ENCODE peak calls at places on chromosomes 6 and 20, in eight cellular contexts. N is AG10803; H is colonic mucosa; J is CD8-positive, alpha-beta memory T cell; D is GM23248; Y is fibroblast of lung; Q is SK-N-MC; G is sigmoid colon. P is an unnamed sample.

GRCh38 chr6:146364816-146365594 is 178.6 kb upstream of the RAB32 start:
- DNase-seq in N (no peak), H (no peak), J (no peak), D (peak; percentile 44), Y (peak; percentile 27), Q (no peak), G (no peak), P (no peak)

GRCh38 chr20:58457083-58457680 is 58.0 kb downstream of the APCDD1L start:
- DNase-seq in N (peak; percentile 23), H (no peak), J (no peak), D (peak; percentile 44), Y (peak; percentile 96), Q (no peak), G (no peak), P (no peak)

GRCh38 chr6:22146581-22147468 is 150.0 kb downstream of the PRL start:
- DNase-seq in N (peak; percentile 15), H (no peak), J (no peak), D (peak; percentile 45), Y (peak; percentile 19), Q (no peak), G (no peak), P (peak; percentile 9)

GRCh38 chr20:7155794-7156193 is 388.3 kb downstream of the BMP2 start:
- DNase-seq in N (no peak), H (no peak), J (no peak), D (no peak), Y (no peak), Q (no peak), G (no peak), P (no peak)

GRCh38 chr6:52519618-52520017 is 57.2 kb downstream of the TRAM2 start:
- DNase-seq in N (no peak), H (no peak), J (no peak), D (peak; percentile 47), Y (no peak), Q (no peak), G (no peak), P (no peak)

GRCh38 chr6:11343963-11344714 is 111.7 kb upstream of the NEDD9 start:
- DNase-seq in N (no peak), H (peak; percentile 51), J (no peak), D (no peak), Y (no peak), Q (no peak), G (no peak), P (no peak)

GRCh38 chr6:15479761-15480160 is 183.1 kb downstream of the DTNBP1 start:
- DNase-seq in N (peak; percentile 83), H (no peak), J (no peak), D (peak; percentile 75), Y (peak; percentile 65), Q (no peak), G (no peak), P (no peak)

GRCh38 chr6:57173056-57173885 is 1.1 kb downstream of the BAG2 start:
- DNase-seq in N (no peak), H (peak; percentile 29), J (peak; percentile 16), D (peak; percentile 60), Y (peak; percentile 36), Q (no peak), G (no peak), P (peak; percentile 73)

GRCh38 chr6:132751306-132751705 is 6.4 kb downstream of the VNN2 start:
- DNase-seq in N (no peak), H (no peak), J (no peak), D (no peak), Y (no peak), Q (no peak), G (no peak), P (no peak)

GRCh38 chr20:52746768-52747167 is 225.4 kb upstream of the TSHZ2 start:
- DNase-seq in N (no peak), H (no peak), J (no peak), D (peak; percentile 24), Y (no peak), Q (no peak), G (no peak), P (no peak)

GRCh38 chr20:61919675-61920365 is 145.9 kb downstream of the TAF4 start:
- DNase-seq in N (no peak), H (no peak), J (no peak), D (no peak), Y (no peak), Q (no peak), G (no peak), P (no peak)

GRCh38 chr20:61917459-61917858 is 148.2 kb downstream of the TAF4 start:
- DNase-seq in N (no peak), H (no peak), J (no peak), D (no peak), Y (no peak), Q (no peak), G (no peak), P (no peak)

GRCh38 chr20:61916318-61916891 is 149.3 kb downstream of the TAF4 start:
- DNase-seq in N (no peak), H (no peak), J (no peak), D (no peak), Y (no peak), Q (no peak), G (no peak), P (no peak)

GRCh38 chr20:61919239-61919638 is 146.4 kb downstream of the TAF4 start:
- DNase-seq in N (no peak), H (no peak), J (no peak), D (no peak), Y (no peak), Q (no peak), G (no peak), P (no peak)

DNA sequence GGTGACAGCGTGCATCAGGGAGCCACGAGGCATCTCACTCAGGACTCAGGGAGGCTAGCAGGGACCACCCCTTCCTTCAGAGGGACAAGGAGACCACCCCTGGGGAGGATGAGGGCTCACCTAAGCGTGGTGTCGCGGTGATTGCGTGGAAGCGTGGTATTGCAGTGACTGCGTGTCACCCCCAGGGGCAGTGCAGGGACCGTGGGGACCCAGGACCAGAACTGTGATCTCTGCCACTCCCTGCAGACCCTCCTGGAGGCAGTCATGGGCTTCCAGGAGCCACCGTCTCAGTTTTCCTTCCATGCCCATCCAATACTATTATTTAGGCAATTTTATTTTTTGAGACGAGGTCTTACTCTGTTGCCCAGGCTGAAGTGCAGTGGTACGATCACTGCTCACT is 147.1 kb downstream of the TAF4 start:
- DNase-seq in N (no peak), H (no peak), J (no peak), D (no peak), Y (no peak), Q (no peak), G (no peak), P (no peak)
- H3K4me3 ChIP-seq in N (no peak overlapping the region), H (no peak overlapping the region), J (no peak overlapping the region), D (no peak overlapping the region), Y (no peak overlapping the region), Q (no peak overlapping the region), G (no peak overlapping the region), P (no peak overlapping the region)

DNA sequence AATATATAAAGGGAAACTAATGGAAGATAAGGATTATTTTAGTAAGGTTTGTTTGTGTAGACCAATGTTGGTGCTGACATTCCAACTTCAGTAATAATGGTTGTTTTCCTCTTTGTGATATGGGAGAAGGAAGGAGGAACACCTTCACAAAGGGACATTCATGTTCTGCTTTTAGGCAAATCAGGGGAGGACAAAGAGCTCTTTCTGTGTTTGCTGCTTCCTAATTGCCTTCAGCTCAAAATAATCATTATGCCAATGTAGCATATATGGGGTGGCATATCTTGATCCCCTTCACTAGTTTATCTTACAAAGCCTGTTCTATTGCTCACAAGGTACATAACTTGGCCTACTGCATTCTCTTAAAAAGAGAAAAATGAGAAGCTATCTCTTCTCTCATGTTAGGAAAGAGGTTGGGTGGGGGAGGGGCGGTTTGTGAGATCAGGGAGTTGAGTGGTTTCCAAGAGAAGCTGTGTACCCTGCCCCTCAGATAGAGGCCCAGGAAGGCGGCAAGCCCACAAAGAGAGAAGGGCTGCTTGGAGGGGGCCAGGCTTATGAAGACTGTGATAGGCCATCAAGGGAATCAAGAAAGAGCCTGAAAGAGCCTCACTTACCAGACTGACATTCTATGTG is 4.7 kb upstream of the ADGRG6 start:
- DNase-seq in N (no peak), H (no peak), J (no peak), D (no peak), Y (no peak), Q (no peak), G (no peak), P (no peak)
- H3K4me3 ChIP-seq in N (no peak overlapping the region), H (no peak overlapping the region), J (no peak overlapping the region), D (no peak overlapping the region), Y (no peak overlapping the region), Q (no peak overlapping the region), G (no peak overlapping the region), P (no peak overlapping the region)

GRCh38 chr6:27544612-27545260 is 71.8 kb upstream of the ZNF184 start:
- DNase-seq in N (no peak), H (no peak), J (no peak), D (peak; percentile 7), Y (no peak), Q (no peak), G (no peak), P (no peak)
- H3K4me3 ChIP-seq in N (peak overlapping the region; percentile 47), H (no peak overlapping the region), J (peak overlapping the region; percentile 4), D (peak overlapping the region; percentile 68), Y (peak overlapping the region; percentile 53), Q (peak overlapping the region; percentile 87), G (no peak overlapping the region), P (no peak overlapping the region)

GRCh38 chr20:46554850-46555249 is 4.4 kb upstream of the OCSTAMP start:
- DNase-seq in N (no peak), H (no peak), J (no peak), D (no peak), Y (no peak), Q (no peak), G (no peak), P (no peak)

GRCh38 chr20:46555370-46555956 is 5.0 kb upstream of the OCSTAMP start:
- DNase-seq in N (no peak), H (no peak), J (no peak), D (no peak), Y (no peak), Q (no peak), G (no peak), P (no peak)

GRCh38 chr20:46551508-46552280 is 1.2 kb upstream of the OCSTAMP start:
- DNase-seq in N (no peak), H (no peak), J (no peak), D (no peak), Y (no peak), Q (no peak), G (no peak), P (no peak)

GRCh38 chr20:46550441-46550840 is at the start of gene OCSTAMP:
- DNase-seq in N (no peak), H (no peak), J (no peak), D (no peak), Y (no peak), Q (no peak), G (no peak), P (no peak)

DNA sequence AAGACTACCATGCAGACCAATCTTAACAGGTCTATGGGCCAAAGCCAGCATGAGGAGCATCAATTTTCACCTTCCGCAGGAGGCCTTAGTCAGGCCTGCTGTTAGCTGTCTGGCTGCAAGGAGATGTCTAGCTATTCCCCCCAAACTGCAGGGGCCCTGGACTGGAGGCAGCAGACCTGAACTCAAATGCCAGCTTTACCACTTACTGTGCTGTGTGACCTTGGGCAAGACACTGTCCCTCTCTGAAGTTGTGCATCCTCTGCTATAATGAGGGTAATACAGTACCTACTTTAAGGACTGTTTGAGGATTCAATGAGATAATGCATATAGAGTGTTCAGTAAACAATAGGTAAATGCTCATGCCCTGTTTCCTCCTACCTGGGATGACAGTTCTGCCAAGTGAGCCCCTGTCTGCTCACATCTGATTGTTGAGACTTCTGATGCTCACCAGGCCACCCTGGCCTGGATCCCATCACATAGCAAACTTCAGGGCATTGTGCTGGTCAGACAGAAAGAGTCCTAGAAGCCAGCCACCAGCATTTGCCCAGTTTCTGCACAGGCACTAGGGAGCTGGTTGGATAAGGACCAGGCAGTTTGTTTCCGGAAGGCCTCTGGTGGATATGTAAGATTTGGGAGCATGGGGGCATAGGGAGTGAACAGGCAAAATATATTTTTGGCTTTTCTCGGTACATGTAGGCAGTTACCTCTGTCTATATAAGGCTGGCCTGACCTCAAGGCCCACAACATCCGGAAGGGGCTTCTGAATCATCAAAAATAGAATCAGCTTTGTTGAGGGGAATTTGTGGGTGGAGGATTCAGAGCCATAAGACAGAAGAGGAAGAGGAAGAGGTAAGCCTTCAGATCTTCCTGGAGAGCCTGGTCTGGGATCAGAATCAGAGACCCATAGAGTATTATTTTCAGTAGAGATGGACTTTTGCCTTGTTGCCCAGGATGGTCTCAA is 2.3 kb upstream of the OCSTAMP start:
- DNase-seq in N (no peak), H (no peak), J (peak; percentile 24), D (no peak), Y (no peak), Q (no peak), G (no peak), P (no peak)
- H3K4me3 ChIP-seq in N (no peak overlapping the region), H (no peak overlapping the region), J (no peak overlapping the region), D (no peak overlapping the region), Y (no peak overlapping the region), Q (no peak overlapping the region), G (no peak overlapping the region), P (no peak overlapping the region)